ENCODE peak calls at places on chromosomes 6 and 20, in ten cellular contexts. T, K, C, Q, I, G, R, N, M and E are unnamed samples. For H3K4me1, the result is how much of the 10 kb centered on the place peaks cover.

GRCh38 chr6:110547266-110547964 is 71.0 kb upstream of the SLC22A16 start:
- DNase-seq in G (no peak), N (no peak), Q (peak), I (no peak), M (no peak), K (no peak), R (no peak), C (no peak), T (no peak), E (no peak)

GRCh38 chr20:12790856-12791255 is 217.9 kb upstream of the SPTLC3 start:
- DNase-seq in Q (no peak), K (no peak), N (no peak), T (no peak), R (no peak), G (no peak), C (no peak), M (no peak), I (no peak), E (no peak)

GRCh38 chr6:130955755-130956154 is 107.3 kb downstream of the EPB41L2 start:
- DNase-seq in R (no peak), N (no peak), C (no peak), M (no peak), I (no peak), T (no peak), K (no peak), G (no peak), Q (no peak), E (no peak)

GRCh38 chr20:35166242-35166830 is 5.5 kb upstream of the PROCR start:
- DNase-seq in G (no peak), C (no peak), Q (no peak), T (peak), I (peak), N (no peak), K (no peak), M (peak), R (no peak), E (no peak)

GRCh38 chr6:119331676-119332286 is 17.8 kb downstream of the MAN1A1 start:
- DNase-seq in M (no peak), I (no peak), N (no peak), K (no peak), C (no peak), T (no peak), R (no peak), Q (no peak), G (no peak), E (no peak)

GRCh38 chr6:22613695-22614094 is 44.3 kb downstream of the HDGFL1 start:
- DNase-seq in N (no peak), M (peak), T (no peak), C (no peak), I (no peak), G (no peak), R (no peak), Q (no peak), K (no peak), E (no peak)

GRCh38 chr6:22025468-22026159 is 271.2 kb downstream of the PRL start:
- DNase-seq in M (peak), K (no peak), I (no peak), R (peak), Q (no peak), T (no peak), G (peak), N (no peak), C (peak), E (no peak)

GRCh38 chr6:158226655-158227512 is 58.7 kb downstream of the GTF2H5 start:
- DNase-seq in I (no peak), Q (no peak), M (no peak), G (no peak), C (no peak), N (no peak), K (no peak), R (no peak), T (no peak), E (no peak)

GRCh38 chr6:73134588-73134987 is 90.7 kb downstream of the KHDC1L start:
- DNase-seq in C (peak), G (peak), Q (peak), N (no peak), M (peak), K (no peak), T (peak), R (no peak), I (no peak), E (no peak)

GRCh38 chr6:14575961-14576360 is 458.4 kb downstream of the CD83 start:
- DNase-seq in T (no peak), G (no peak), Q (no peak), K (no peak), R (no peak), N (no peak), M (no peak), I (no peak), C (no peak), E (no peak)

GRCh38 chr20:14829897-14830296 is 492.5 kb upstream of the FLRT3 start:
- DNase-seq in M (no peak), N (no peak), Q (no peak), I (no peak), G (no peak), C (no peak), T (no peak), K (no peak), R (no peak), E (no peak)

GRCh38 chr6:46367365-46367764 is 123.9 kb downstream of the RCAN2 start:
- DNase-seq in K (no peak), M (no peak), Q (no peak), G (no peak), C (no peak), N (no peak), I (no peak), T (no peak), R (no peak), E (no peak)

GRCh38 chr6:138287144-138287955 is 69.1 kb upstream of the PBOV1 start:
- DNase-seq in C (no peak), Q (peak), K (no peak), M (peak), G (peak), I (peak), T (peak), R (no peak), N (peak), E (peak)

GRCh38 chr20:25468126-25469075 is 60.9 kb downstream of the GINS1 start:
- DNase-seq in K (no peak), G (no peak), Q (no peak), C (no peak), M (no peak), I (no peak), R (no peak), T (no peak), N (no peak), E (no peak)

GRCh38 chr6:90351696-90352095 is 55.1 kb upstream of the BACH2 start:
- DNase-seq in N (no peak), K (no peak), I (no peak), C (no peak), M (no peak), R (no peak), G (no peak), Q (no peak), T (no peak), E (no peak)

GRCh38 chr20:32189691-32190607 is 17.6 kb downstream of the PLAGL2 start:
- DNase-seq in R (no peak), M (peak), Q (no peak), N (peak), G (no peak), I (peak), T (peak), C (no peak), K (peak), E (peak)

GRCh38 chr20:32495949-32496348 is 89.2 kb downstream of the NOL4L start:
- DNase-seq in N (no peak), M (no peak), Q (no peak), C (no peak), I (no peak), R (no peak), G (no peak), T (no peak), K (no peak), E (no peak)

GRCh38 chr6:33797635-33798342 is 6.0 kb downstream of the MLN start:
- DNase-seq in R (no peak), G (no peak), K (no peak), N (no peak), Q (no peak), C (no peak), M (no peak), T (no peak), I (no peak), E (no peak)

GRCh38 chr6:15386110-15386755 is 140.4 kb downstream of the JARID2 start:
- DNase-seq in R (no peak), M (no peak), G (peak), K (no peak), I (no peak), N (no peak), Q (no peak), T (no peak), C (no peak), E (no peak)

GRCh38 chr6:16594849-16595248 is 166.4 kb downstream of the ATXN1 start:
- DNase-seq in C (no peak), T (no peak), R (no peak), N (no peak), Q (no peak), I (no peak), G (no peak), K (no peak), M (no peak), E (no peak)

GRCh38 chr6:12010635-12011275 is 1.4 kb upstream of the HIVEP1 start:
- DNase-seq in M (no peak), N (peak), K (peak), G (peak), C (no peak), T (peak), R (peak), I (peak), Q (no peak), E (peak)

GRCh38 chr20:50008007-50008406 is 25.2 kb downstream of the SNAI1 start:
- DNase-seq in Q (no peak), C (no peak), G (no peak), T (no peak), N (no peak), I (no peak), R (no peak), M (no peak), K (no peak), E (no peak)

GRCh38 chr20:14477125-14477524 is 139.7 kb upstream of the FLRT3 start:
- DNase-seq in K (no peak), R (no peak), T (no peak), I (no peak), Q (no peak), C (no peak), N (no peak), M (no peak), G (no peak), E (no peak)

GRCh38 chr20:58868795-58869194 is 16.3 kb downstream of the GNAS start:
- DNase-seq in C (no peak), I (no peak), Q (no peak), K (no peak), G (no peak), R (no peak), N (no peak), T (no peak), M (no peak), E (no peak)

GRCh38 chr20:31576751-31577150 is 28.3 kb upstream of the ID1 start:
- DNase-seq in T (no peak), K (no peak), N (no peak), M (no peak), R (no peak), Q (no peak), G (no peak), I (no peak), C (no peak), E (no peak)

GRCh38 chr6:44072959-44073611 is 54.2 kb downstream of the MRPL14 start:
- DNase-seq in G (peak), N (peak), I (peak), R (no peak), Q (no peak), M (peak), K (no peak), T (peak), C (no peak), E (peak)
- TF ChIP-seq POLR2AphosphoS5 in G (no peak), N (no peak), I (peak), R (no peak), Q (peak), M (peak), K (no peak), T (peak), C (peak), E (no peak)

DNA sequence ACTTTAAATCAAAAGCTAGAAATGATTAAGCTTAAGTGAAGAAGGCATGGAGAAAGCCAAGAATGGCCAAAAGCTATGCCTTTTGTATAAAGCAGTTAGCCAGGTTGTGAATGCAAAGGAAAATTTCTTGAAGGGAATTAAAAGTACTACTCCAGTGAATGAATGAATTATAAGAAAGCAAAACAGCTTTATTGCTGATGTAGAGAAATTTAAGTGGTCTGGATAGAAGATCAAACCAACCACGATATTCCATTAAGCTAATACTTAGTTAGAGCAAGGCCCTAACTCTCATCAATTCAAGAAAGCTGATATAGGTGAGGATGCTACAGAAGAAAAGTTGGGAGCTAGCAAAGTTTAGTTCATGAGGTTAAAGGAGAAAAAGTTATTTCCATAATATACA is 988.5 kb upstream of the ADGRB3 start:
- DNase-seq in K (no peak), C (no peak), T (no peak), I (no peak), G (no peak), Q (no peak), N (no peak), M (no peak), R (no peak), E (no peak)
- TF ChIP-seq POLR2A in K (no peak), C (no peak), T (no peak), I (no peak), G (no peak), Q (no peak), N (no peak), M (no peak), R (no peak), E (no peak)

GRCh38 chr20:53738945-53739798 is 145.5 kb upstream of the ZNF217 start:
- DNase-seq in C (no peak), G (peak), Q (no peak), K (no peak), R (no peak), T (no peak), M (no peak), I (no peak), N (no peak), E (no peak)

GRCh38 chr20:53741726-53742028 is 148.0 kb upstream of the ZNF217 start:
- DNase-seq in T (no peak), M (no peak), R (no peak), C (no peak), K (no peak), I (no peak), N (no peak), G (no peak), Q (no peak), E (no peak)

GRCh38 chr20:53737404-53738038 is 143.9 kb upstream of the ZNF217 start:
- DNase-seq in Q (no peak), T (no peak), I (no peak), C (no peak), R (no peak), N (no peak), K (no peak), G (peak), M (peak), E (no peak)

GRCh38 chr20:53738039-53738944 is 144.7 kb upstream of the ZNF217 start:
- DNase-seq in Q (no peak), T (peak), G (peak), I (peak), C (peak), K (peak), N (peak), M (no peak), R (no peak), E (peak)

GRCh38 chr20:53739799-53740785 is 146.5 kb upstream of the ZNF217 start:
- DNase-seq in C (no peak), I (no peak), Q (no peak), R (no peak), T (no peak), G (no peak), N (no peak), K (no peak), M (no peak), E (no peak)
- H3K4me1 ChIP-seq in C (under half), I (under half), Q (under half), R (under half), T (under half), G (under half), N (under half), K (half or more), M (under half), E (under half)

GRCh38 chr20:22579711-22580697 is 4.4 kb downstream of the FOXA2 start:
- DNase-seq in R (no peak), Q (no peak), C (no peak), K (no peak), N (no peak), M (no peak), G (no peak), T (no peak), I (no peak), E (peak)
- TF ChIP-seq POLR2AphosphoS5 in R (no peak), Q (no peak), C (no peak), K (no peak), N (no peak), M (no peak), G (no peak), T (no peak), I (no peak), E (no peak)

GRCh38 chr6:36597775-36598174 is 3.6 kb downstream of the SRSF3 start:
- DNase-seq in R (no peak), C (no peak), Q (no peak), I (no peak), T (peak), N (no peak), K (no peak), M (no peak), G (no peak), E (no peak)

GRCh38 chr6:36598326-36598725 is 4.2 kb downstream of the SRSF3 start:
- DNase-seq in M (no peak), C (no peak), I (no peak), Q (no peak), G (no peak), T (peak), N (no peak), K (no peak), R (no peak), E (no peak)

GRCh38 chr6:36598739-36599318 is 4.7 kb downstream of the SRSF3 start:
- DNase-seq in Q (no peak), I (no peak), C (no peak), T (peak), G (no peak), R (no peak), K (no peak), N (no peak), M (no peak), E (no peak)

GRCh38 chr6:36600564-36601146 is 6.5 kb downstream of the SRSF3 start:
- DNase-seq in I (no peak), G (no peak), M (no peak), K (no peak), C (no peak), T (no peak), R (no peak), Q (no peak), N (no peak), E (no peak)

DNA sequence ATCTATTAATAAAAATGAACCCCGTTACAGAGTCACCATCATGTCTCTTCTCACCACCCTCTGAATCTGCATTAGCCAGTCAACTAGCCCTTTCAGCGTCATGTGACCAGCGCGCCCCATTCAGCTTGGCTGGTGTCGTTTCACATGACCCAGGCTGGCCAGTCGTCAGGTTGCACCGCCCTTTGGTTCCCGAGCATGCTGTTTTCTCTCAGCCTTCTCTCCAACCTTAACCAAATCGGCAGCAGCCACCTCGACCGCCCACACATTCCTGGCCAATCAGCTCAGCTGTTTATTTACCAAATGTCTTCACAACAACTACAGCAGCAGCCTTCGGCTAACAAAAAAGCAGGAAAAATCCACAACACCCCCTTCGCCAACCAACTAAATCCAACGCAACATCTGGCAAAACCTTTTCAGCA is 5.6 kb downstream of the SRSF3 start:
- DNase-seq in R (no peak), I (peak), Q (no peak), M (no peak), G (peak), T (peak), C (no peak), N (no peak), K (peak), E (peak)
- TF ChIP-seq POLR2A in R (no peak), I (no peak), Q (no peak), M (no peak), G (no peak), T (no peak), C (peak), N (no peak), K (no peak), E (no peak)

GRCh38 chr6:30818426-30818841 is 65.9 kb upstream of the DDR1 start:
- DNase-seq in R (no peak), C (no peak), I (no peak), Q (no peak), T (no peak), N (no peak), G (no peak), M (peak), K (no peak), E (no peak)
- H3K4me1 ChIP-seq in R (under half), C (under half), I (under half), Q (half or more), T (under half), N (under half), G (under half), M (under half), K (half or more), E (under half)

DNA sequence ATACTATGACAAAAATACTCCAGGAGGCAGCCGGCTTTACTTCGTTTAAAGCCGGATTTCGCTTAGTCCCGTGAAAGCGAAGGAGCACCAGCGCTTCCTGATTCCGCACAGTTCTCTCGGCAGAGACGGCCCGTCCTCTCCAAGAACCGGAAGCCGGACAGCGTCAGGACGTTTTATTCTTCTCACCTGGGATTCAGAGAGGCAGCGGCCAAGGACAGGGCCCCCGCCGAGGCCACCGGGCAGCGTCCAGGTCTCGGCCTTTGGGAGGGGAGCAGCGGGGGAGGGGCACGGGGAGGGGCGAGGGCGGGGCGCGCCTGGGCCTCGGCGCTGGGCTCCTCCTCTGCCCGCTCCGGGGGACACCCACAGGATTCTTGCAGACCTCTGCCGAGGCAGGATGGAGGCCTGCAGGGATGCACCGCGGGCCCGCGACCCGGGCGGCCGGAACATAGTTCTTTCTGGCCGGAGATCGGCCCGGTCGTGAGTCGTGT is 2.8 kb upstream of the DIDO1 start:
- DNase-seq in R (no peak), Q (no peak), M (peak), I (peak), T (peak), N (peak), C (no peak), K (no peak), G (peak), E (peak)
- TF ChIP-seq POLR2AphosphoS5 in R (peak), Q (no peak), M (peak), I (peak), T (peak), N (peak), C (no peak), K (no peak), G (no peak), E (no peak)

GRCh38 chr20:47360489-47361267 is 4.2 kb upstream of the ZMYND8 start:
- DNase-seq in N (peak), C (no peak), M (peak), R (peak), G (peak), T (peak), Q (peak), I (peak), K (peak), E (peak)
- TF ChIP-seq POLR2A in N (no peak), C (peak), M (peak), R (peak), G (peak), T (peak), Q (peak), I (peak), K (no peak), E (no peak)

DNA sequence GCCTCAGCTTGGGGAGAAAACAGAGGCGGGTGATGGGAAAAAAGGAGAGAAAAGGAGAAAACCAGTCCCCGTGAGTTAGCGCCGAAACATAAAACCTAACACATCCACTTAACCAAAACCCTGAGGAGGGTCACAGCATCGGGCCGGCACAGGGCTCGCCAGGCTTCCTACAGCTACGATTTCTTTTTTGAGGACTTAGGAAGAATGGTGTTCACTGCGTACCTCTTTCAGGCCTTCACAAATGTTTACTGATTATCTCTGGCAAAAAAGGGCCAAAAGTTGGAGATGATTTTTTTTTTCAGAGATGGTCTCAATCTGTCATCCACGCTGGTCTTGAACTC is 48.8 kb downstream of the DSTN start:
- DNase-seq in N (no peak), G (no peak), M (no peak), T (no peak), Q (no peak), C (no peak), I (no peak), K (no peak), R (no peak), E (no peak)
- H3K4me1 ChIP-seq in N (under half), G (under half), M (under half), T (under half), Q (under half), C (under half), I (under half), K (under half), R (under half), E (under half)